ENCODE peak calls at places on chromosomes 7 and 10, in five cellular contexts. One of them, this sample, is unnamed.
A peak's percentile ranks its signal among the peaks of the same experiment; 100 is the strongest.

GRCh38 chr10:80855348-80855971 is 317.8 kb downstream of the SH2D4B start:
- DNase-seq in Peyer's patch: no peak
- DNase-seq in right cardiac atrium: peak; percentile 14
- DNase-seq in upper lobe of left lung: no peak
- DNase-seq in IMR-90: no peak
- DNase-seq in this sample: no peak

GRCh38 chr10:5888352-5888751 is 1.3 kb downstream of the ANKRD16 start:
- DNase-seq in right cardiac atrium: no peak
- DNase-seq in upper lobe of left lung: no peak
- DNase-seq in Peyer's patch: no peak
- DNase-seq in IMR-90: peak; percentile 56
- DNase-seq in this sample: peak; percentile 6

GRCh38 chr10:90912176-90912575 is 8.7 kb downstream of the ANKRD1 start:
- DNase-seq in IMR-90: no peak
- DNase-seq in right cardiac atrium: no peak
- DNase-seq in Peyer's patch: no peak
- DNase-seq in upper lobe of left lung: no peak
- DNase-seq in this sample: no peak

GRCh38 chr7:129434846-129435318 is 650 bp downstream of the STRIP2 start:
- DNase-seq in Peyer's patch: no peak
- DNase-seq in IMR-90: peak; percentile 14
- DNase-seq in upper lobe of left lung: peak; percentile 21
- DNase-seq in right cardiac atrium: peak; percentile 11
- DNase-seq in this sample: peak; percentile 2

GRCh38 chr10:26665080-26666048 is 32.1 kb upstream of the PDSS1 start:
- DNase-seq in Peyer's patch: no peak
- DNase-seq in upper lobe of left lung: no peak
- DNase-seq in right cardiac atrium: no peak
- DNase-seq in IMR-90: no peak
- DNase-seq in this sample: no peak

GRCh38 chr7:115013887-115014286 is 92.0 kb downstream of the MDFIC start:
- DNase-seq in upper lobe of left lung: no peak
- DNase-seq in Peyer's patch: no peak
- DNase-seq in right cardiac atrium: no peak
- DNase-seq in IMR-90: no peak
- DNase-seq in this sample: no peak

GRCh38 chr10:9205558-9205957 is 1151.1 kb downstream of the GATA3 start:
- DNase-seq in right cardiac atrium: no peak
- DNase-seq in Peyer's patch: no peak
- DNase-seq in IMR-90: no peak
- DNase-seq in upper lobe of left lung: no peak
- DNase-seq in this sample: no peak

GRCh38 chr7:10720042-10720441 is 253.6 kb upstream of the PHF14 start:
- DNase-seq in right cardiac atrium: no peak
- DNase-seq in upper lobe of left lung: no peak
- DNase-seq in Peyer's patch: no peak
- DNase-seq in IMR-90: no peak
- DNase-seq in this sample: no peak

GRCh38 chr10:79492839-79493238 is 19.5 kb upstream of the EIF5AL1 start:
- DNase-seq in upper lobe of left lung: no peak
- DNase-seq in right cardiac atrium: no peak
- DNase-seq in IMR-90: no peak
- DNase-seq in Peyer's patch: no peak
- DNase-seq in this sample: no peak

GRCh38 chr10:120221873-120222485 is 235.0 kb upstream of the PLPP4 start:
- DNase-seq in Peyer's patch: no peak
- DNase-seq in right cardiac atrium: no peak
- DNase-seq in IMR-90: no peak
- DNase-seq in upper lobe of left lung: no peak
- DNase-seq in this sample: no peak

GRCh38 chr7:44224216-44224950 is 23.6 kb downstream of the YKT6 start:
- DNase-seq in Peyer's patch: no peak
- DNase-seq in upper lobe of left lung: no peak
- DNase-seq in right cardiac atrium: peak; percentile 7
- DNase-seq in IMR-90: no peak
- DNase-seq in this sample: no peak

GRCh38 chr7:156609010-156609877 is 31.3 kb upstream of the RNF32 start:
- DNase-seq in right cardiac atrium: peak; percentile 32
- DNase-seq in upper lobe of left lung: no peak
- DNase-seq in IMR-90: no peak
- DNase-seq in Peyer's patch: no peak
- DNase-seq in this sample: no peak

GRCh38 chr10:78856421-78856820 is 212.3 kb upstream of the ZMIZ1 start:
- DNase-seq in IMR-90: no peak
- DNase-seq in Peyer's patch: no peak
- DNase-seq in upper lobe of left lung: peak; percentile 29
- DNase-seq in right cardiac atrium: peak; percentile 80
- DNase-seq in this sample: no peak

GRCh38 chr7:128177768-128178550 is 63.1 kb upstream of the LEP start:
- DNase-seq in Peyer's patch: no peak
- DNase-seq in IMR-90: no peak
- DNase-seq in right cardiac atrium: no peak
- DNase-seq in upper lobe of left lung: no peak
- DNase-seq in this sample: no peak

GRCh38 chr7:76409537-76409936 is at the start of gene SSC4D:
- DNase-seq in IMR-90: no peak
- DNase-seq in Peyer's patch: no peak
- DNase-seq in upper lobe of left lung: no peak
- DNase-seq in right cardiac atrium: no peak
- DNase-seq in this sample: no peak

GRCh38 chr7:46386428-46387399 is 465.6 kb upstream of the IGFBP3 start:
- DNase-seq in right cardiac atrium: no peak
- DNase-seq in Peyer's patch: no peak
- DNase-seq in upper lobe of left lung: no peak
- DNase-seq in IMR-90: peak; percentile 4
- DNase-seq in this sample: no peak

GRCh38 chr7:50266893-50267386 is 37.6 kb upstream of the IKZF1 start:
- DNase-seq in right cardiac atrium: no peak
- DNase-seq in IMR-90: no peak
- DNase-seq in Peyer's patch: peak; percentile 88
- DNase-seq in upper lobe of left lung: peak; percentile 49
- DNase-seq in this sample: peak; percentile 86

GRCh38 chr10:18583575-18584270 is 67.7 kb downstream of the NSUN6 start:
- DNase-seq in Peyer's patch: no peak
- DNase-seq in upper lobe of left lung: no peak
- DNase-seq in right cardiac atrium: no peak
- DNase-seq in IMR-90: no peak
- DNase-seq in this sample: no peak

GRCh38 chr10:4359003-4359402 is 467.0 kb upstream of the AKR1E2 start:
- DNase-seq in IMR-90: no peak
- DNase-seq in upper lobe of left lung: no peak
- DNase-seq in right cardiac atrium: no peak
- DNase-seq in Peyer's patch: no peak
- DNase-seq in this sample: no peak

GRCh38 chr7:151990567-151990966 is 34.3 kb downstream of the GALNTL5 start:
- DNase-seq in IMR-90: peak; percentile 17
- DNase-seq in upper lobe of left lung: no peak
- DNase-seq in right cardiac atrium: no peak
- DNase-seq in Peyer's patch: no peak
- DNase-seq in this sample: no peak

GRCh38 chr10:80497187-80498038 is 40.3 kb upstream of the SH2D4B start:
- DNase-seq in IMR-90: peak; percentile 72
- DNase-seq in upper lobe of left lung: peak; percentile 67
- DNase-seq in Peyer's patch: no peak
- DNase-seq in right cardiac atrium: peak; percentile 85
- DNase-seq in this sample: no peak

GRCh38 chr10:11539191-11539868 is 72.1 kb downstream of the USP6NL start:
- DNase-seq in IMR-90: peak; percentile 51
- DNase-seq in upper lobe of left lung: no peak
- DNase-seq in right cardiac atrium: no peak
- DNase-seq in Peyer's patch: no peak
- DNase-seq in this sample: no peak

GRCh38 chr7:29091722-29092121 is 54.6 kb downstream of the CPVL start:
- DNase-seq in IMR-90: no peak
- DNase-seq in upper lobe of left lung: no peak
- DNase-seq in Peyer's patch: no peak
- DNase-seq in right cardiac atrium: no peak
- DNase-seq in this sample: no peak

GRCh38 chr10:67550838-67551402 is 145.1 kb downstream of the CTNNA3 start:
- DNase-seq in right cardiac atrium: no peak
- DNase-seq in IMR-90: no peak
- DNase-seq in upper lobe of left lung: no peak
- DNase-seq in Peyer's patch: no peak
- DNase-seq in this sample: no peak

GRCh38 chr7:35780070-35780469 is 20.8 kb upstream of the SEPTIN7 start:
- DNase-seq in IMR-90: no peak
- DNase-seq in right cardiac atrium: no peak
- DNase-seq in Peyer's patch: no peak
- DNase-seq in upper lobe of left lung: no peak
- DNase-seq in this sample: no peak

GRCh38 chr10:122485670-122486069 is 24.3 kb downstream of the HTRA1 start:
- DNase-seq in upper lobe of left lung: no peak
- DNase-seq in right cardiac atrium: no peak
- DNase-seq in Peyer's patch: no peak
- DNase-seq in IMR-90: no peak
- DNase-seq in this sample: no peak

GRCh38 chr7:137395425-137395824 is 51.9 kb upstream of the PTN start:
- DNase-seq in right cardiac atrium: no peak
- DNase-seq in IMR-90: no peak
- DNase-seq in upper lobe of left lung: no peak
- DNase-seq in Peyer's patch: no peak
- DNase-seq in this sample: no peak

GRCh38 chr10:30185916-30186315 is 126.5 kb upstream of the JCAD start:
- DNase-seq in Peyer's patch: no peak
- DNase-seq in upper lobe of left lung: no peak
- DNase-seq in right cardiac atrium: no peak
- DNase-seq in IMR-90: peak; percentile 90
- DNase-seq in this sample: no peak

GRCh38 chr10:24249829-24250415 is 41.0 kb downstream of the KIAA1217 start:
- DNase-seq in right cardiac atrium: no peak
- DNase-seq in upper lobe of left lung: no peak
- DNase-seq in Peyer's patch: no peak
- DNase-seq in IMR-90: no peak
- DNase-seq in this sample: no peak

GRCh38 chr7:93894966-93895650 is 4.6 kb upstream of the TFPI2 start:
- DNase-seq in right cardiac atrium: no peak
- DNase-seq in upper lobe of left lung: no peak
- DNase-seq in IMR-90: no peak
- DNase-seq in Peyer's patch: no peak
- DNase-seq in this sample: no peak

GRCh38 chr10:33616921-33617320 is 282.5 kb upstream of the NRP1 start:
- DNase-seq in Peyer's patch: no peak
- DNase-seq in upper lobe of left lung: no peak
- DNase-seq in right cardiac atrium: no peak
- DNase-seq in IMR-90: peak; percentile 22
- DNase-seq in this sample: no peak

GRCh38 chr7:17661982-17662585 is 278.2 kb downstream of the SNX13 start:
- DNase-seq in upper lobe of left lung: no peak
- DNase-seq in IMR-90: peak; percentile 43
- DNase-seq in right cardiac atrium: no peak
- DNase-seq in Peyer's patch: no peak
- DNase-seq in this sample: no peak

GRCh38 chr10:73388228-73388627 is 25.6 kb downstream of the ANXA7 start:
- DNase-seq in upper lobe of left lung: no peak
- DNase-seq in IMR-90: no peak
- DNase-seq in Peyer's patch: no peak
- DNase-seq in right cardiac atrium: no peak
- DNase-seq in this sample: no peak

GRCh38 chr10:43237128-43237527 is 29.7 kb downstream of the RASGEF1A start:
- DNase-seq in upper lobe of left lung: no peak
- DNase-seq in right cardiac atrium: no peak
- DNase-seq in IMR-90: no peak
- DNase-seq in Peyer's patch: no peak
- DNase-seq in this sample: peak; percentile 11

GRCh38 chr7:93948106-93948505 is 26.6 kb downstream of the GNG11 start:
- DNase-seq in right cardiac atrium: no peak
- DNase-seq in upper lobe of left lung: no peak
- DNase-seq in Peyer's patch: no peak
- DNase-seq in IMR-90: peak; percentile 76
- DNase-seq in this sample: no peak

GRCh38 chr7:46291601-46292150 is 370.6 kb upstream of the IGFBP3 start:
- DNase-seq in right cardiac atrium: no peak
- DNase-seq in Peyer's patch: no peak
- DNase-seq in upper lobe of left lung: no peak
- DNase-seq in IMR-90: peak; percentile 75
- DNase-seq in this sample: no peak

GRCh38 chr10:123831259-123831658 is 60.3 kb downstream of the CPXM2 start:
- DNase-seq in upper lobe of left lung: no peak
- DNase-seq in Peyer's patch: no peak
- DNase-seq in IMR-90: no peak
- DNase-seq in right cardiac atrium: no peak
- DNase-seq in this sample: no peak
- H3K27me3 ChIP-seq in upper lobe of left lung: no peaks in the 10 kb centered on the region
- H3K27me3 ChIP-seq in Peyer's patch: no peaks in the 10 kb centered on the region
- H3K27me3 ChIP-seq in IMR-90: no peaks in the 10 kb centered on the region
- H3K27me3 ChIP-seq in right cardiac atrium: no peaks in the 10 kb centered on the region
- H3K27me3 ChIP-seq in this sample: no peaks in the 10 kb centered on the region

DNA sequence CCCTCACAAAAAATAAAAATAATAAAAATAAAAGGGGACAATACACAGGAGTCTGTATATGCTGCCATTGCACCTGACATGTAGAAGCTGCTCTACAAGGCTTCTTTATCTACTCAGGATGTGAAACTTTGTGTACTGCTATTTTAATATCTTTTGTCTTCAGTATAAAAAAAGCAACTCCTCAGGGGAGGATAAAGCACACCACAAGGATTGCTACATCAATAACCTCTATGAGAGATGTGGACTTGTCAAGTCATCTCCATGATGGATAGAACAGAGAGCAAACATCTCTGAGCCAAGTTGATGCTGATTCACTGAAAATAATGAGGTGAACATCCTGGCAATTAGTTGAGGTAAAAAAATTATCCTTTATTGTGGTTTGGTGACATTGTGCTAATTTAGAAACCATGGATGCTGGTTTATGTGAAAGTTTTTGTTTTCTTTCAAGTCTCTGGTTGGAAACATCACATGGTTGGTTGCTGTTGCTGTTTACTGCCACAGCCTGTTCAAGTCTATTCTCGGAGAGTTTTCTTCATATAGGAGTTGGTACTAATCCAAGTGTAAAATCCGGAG is 1.6 kb upstream of the HECW1 start:
- DNase-seq in IMR-90: no peak
- DNase-seq in Peyer's patch: no peak
- DNase-seq in upper lobe of left lung: no peak
- DNase-seq in right cardiac atrium: no peak
- DNase-seq in this sample: no peak
- H3K27me3 ChIP-seq in IMR-90: peaks cover 51% of the 10 kb centered on the region
- H3K27me3 ChIP-seq in Peyer's patch: no peaks in the 10 kb centered on the region
- H3K27me3 ChIP-seq in upper lobe of left lung: peaks cover 31% of the 10 kb centered on the region
- H3K27me3 ChIP-seq in right cardiac atrium: no peaks in the 10 kb centered on the region
- H3K27me3 ChIP-seq in this sample: no peaks in the 10 kb centered on the region

GRCh38 chr7:42154168-42154567 is 82.8 kb downstream of the GLI3 start:
- DNase-seq in IMR-90: no peak
- DNase-seq in Peyer's patch: no peak
- DNase-seq in right cardiac atrium: no peak
- DNase-seq in upper lobe of left lung: no peak
- DNase-seq in this sample: no peak
- H3K27me3 ChIP-seq in IMR-90: no peaks in the 10 kb centered on the region
- H3K27me3 ChIP-seq in Peyer's patch: no peaks in the 10 kb centered on the region
- H3K27me3 ChIP-seq in right cardiac atrium: no peaks in the 10 kb centered on the region
- H3K27me3 ChIP-seq in upper lobe of left lung: no peaks in the 10 kb centered on the region
- H3K27me3 ChIP-seq in this sample: no peaks in the 10 kb centered on the region

GRCh38 chr7:123583821-123584220 is 17.8 kb upstream of the ASB15 start:
- DNase-seq in Peyer's patch: no peak
- DNase-seq in right cardiac atrium: no peak
- DNase-seq in upper lobe of left lung: no peak
- DNase-seq in IMR-90: no peak
- DNase-seq in this sample: no peak

GRCh38 chr7:123580406-123581161 is 21.0 kb upstream of the ASB15 start:
- DNase-seq in Peyer's patch: no peak
- DNase-seq in IMR-90: peak; percentile 42
- DNase-seq in right cardiac atrium: no peak
- DNase-seq in upper lobe of left lung: no peak
- DNase-seq in this sample: no peak

GRCh38 chr7:123581162-123581459 is 20.5 kb upstream of the ASB15 start:
- DNase-seq in upper lobe of left lung: no peak
- DNase-seq in IMR-90: no peak
- DNase-seq in Peyer's patch: no peak
- DNase-seq in right cardiac atrium: no peak
- DNase-seq in this sample: no peak
- H3K27me3 ChIP-seq in upper lobe of left lung: no peaks in the 10 kb centered on the region
- H3K27me3 ChIP-seq in IMR-90: no peaks in the 10 kb centered on the region
- H3K27me3 ChIP-seq in Peyer's patch: no peaks in the 10 kb centered on the region
- H3K27me3 ChIP-seq in right cardiac atrium: no peaks in the 10 kb centered on the region
- H3K27me3 ChIP-seq in this sample: no peaks in the 10 kb centered on the region